ENCODE peak calls at places on chromosomes 2 and 18, in seven cellular contexts. One of them, this sample, is unnamed.

GRCh38 chr2:16774091-16774490 is 108.5 kb upstream of the CYRIA start:
- DNase-seq in NCI-H510A treated with DMSO at 0.1 percent for 48 hours: no peak
- DNase-seq in stimulated activated CD4-positive, alpha-beta T cell treated with anti-CD3 and anti-CD28 coated beads, Interleukin-4, amount 100 ng/mL, for 48 hours: no peak
- DNase-seq in H4: no peak
- DNase-seq in nephron progenitor cell: no peak
- DNase-seq in right cardiac atrium: no peak
- DNase-seq in tibial artery: no peak
- DNase-seq in this sample: no peak

GRCh38 chr2:144552821-144553220 is 32.9 kb upstream of the ZEB2 start:
- DNase-seq in right cardiac atrium: no peak
- DNase-seq in NCI-H510A treated with DMSO at 0.1 percent for 48 hours: no peak
- DNase-seq in stimulated activated CD4-positive, alpha-beta T cell treated with anti-CD3 and anti-CD28 coated beads, Interleukin-4, amount 100 ng/mL, for 48 hours: no peak
- DNase-seq in H4: no peak
- DNase-seq in tibial artery: no peak
- DNase-seq in nephron progenitor cell: no peak
- DNase-seq in this sample: no peak

GRCh38 chr2:33498291-33498956 is 22.0 kb downstream of the RASGRP3 start:
- DNase-seq in nephron progenitor cell: no peak
- DNase-seq in tibial artery: no peak
- DNase-seq in stimulated activated CD4-positive, alpha-beta T cell treated with anti-CD3 and anti-CD28 coated beads, Interleukin-4, amount 100 ng/mL, for 48 hours: no peak
- DNase-seq in NCI-H510A treated with DMSO at 0.1 percent for 48 hours: no peak
- DNase-seq in H4: peak
- DNase-seq in right cardiac atrium: no peak
- DNase-seq in this sample: no peak

GRCh38 chr2:9984217-9984739 is 32.8 kb downstream of the GRHL1 start:
- DNase-seq in right cardiac atrium: no peak
- DNase-seq in NCI-H510A treated with DMSO at 0.1 percent for 48 hours: peak
- DNase-seq in nephron progenitor cell: no peak
- DNase-seq in tibial artery: no peak
- DNase-seq in stimulated activated CD4-positive, alpha-beta T cell treated with anti-CD3 and anti-CD28 coated beads, Interleukin-4, amount 100 ng/mL, for 48 hours: no peak
- DNase-seq in H4: no peak
- DNase-seq in this sample: peak

GRCh38 chr2:81876628-81877027 is 1572.1 kb upstream of the LRRTM1 start:
- DNase-seq in tibial artery: no peak
- DNase-seq in stimulated activated CD4-positive, alpha-beta T cell treated with anti-CD3 and anti-CD28 coated beads, Interleukin-4, amount 100 ng/mL, for 48 hours: no peak
- DNase-seq in H4: no peak
- DNase-seq in nephron progenitor cell: no peak
- DNase-seq in right cardiac atrium: no peak
- DNase-seq in NCI-H510A treated with DMSO at 0.1 percent for 48 hours: no peak
- DNase-seq in this sample: no peak

GRCh38 chr2:761384-761783 is 84.2 kb upstream of the TMEM18 start:
- DNase-seq in tibial artery: no peak
- DNase-seq in NCI-H510A treated with DMSO at 0.1 percent for 48 hours: no peak
- DNase-seq in nephron progenitor cell: no peak
- DNase-seq in right cardiac atrium: no peak
- DNase-seq in H4: no peak
- DNase-seq in stimulated activated CD4-positive, alpha-beta T cell treated with anti-CD3 and anti-CD28 coated beads, Interleukin-4, amount 100 ng/mL, for 48 hours: no peak
- DNase-seq in this sample: no peak

GRCh38 chr18:76588591-76589303 is 93.7 kb upstream of the ZNF516 start:
- DNase-seq in H4: no peak
- DNase-seq in stimulated activated CD4-positive, alpha-beta T cell treated with anti-CD3 and anti-CD28 coated beads, Interleukin-4, amount 100 ng/mL, for 48 hours: no peak
- DNase-seq in tibial artery: no peak
- DNase-seq in nephron progenitor cell: no peak
- DNase-seq in right cardiac atrium: no peak
- DNase-seq in NCI-H510A treated with DMSO at 0.1 percent for 48 hours: no peak
- DNase-seq in this sample: peak

GRCh38 chr18:32048507-32049091 is 30.0 kb downstream of the RNF125 start:
- DNase-seq in NCI-H510A treated with DMSO at 0.1 percent for 48 hours: no peak
- DNase-seq in right cardiac atrium: peak
- DNase-seq in H4: peak
- DNase-seq in nephron progenitor cell: no peak
- DNase-seq in stimulated activated CD4-positive, alpha-beta T cell treated with anti-CD3 and anti-CD28 coated beads, Interleukin-4, amount 100 ng/mL, for 48 hours: no peak
- DNase-seq in tibial artery: no peak
- DNase-seq in this sample: no peak

GRCh38 chr2:105114551-105114950 is 76.7 kb downstream of the MRPS9 start:
- DNase-seq in H4: peak
- DNase-seq in NCI-H510A treated with DMSO at 0.1 percent for 48 hours: peak
- DNase-seq in tibial artery: no peak
- DNase-seq in right cardiac atrium: no peak
- DNase-seq in nephron progenitor cell: no peak
- DNase-seq in stimulated activated CD4-positive, alpha-beta T cell treated with anti-CD3 and anti-CD28 coated beads, Interleukin-4, amount 100 ng/mL, for 48 hours: no peak
- DNase-seq in this sample: peak

GRCh38 chr2:216404010-216404618 is 8.2 kb upstream of the SMARCAL1 start:
- DNase-seq in right cardiac atrium: peak
- DNase-seq in H4: no peak
- DNase-seq in stimulated activated CD4-positive, alpha-beta T cell treated with anti-CD3 and anti-CD28 coated beads, Interleukin-4, amount 100 ng/mL, for 48 hours: peak
- DNase-seq in nephron progenitor cell: peak
- DNase-seq in NCI-H510A treated with DMSO at 0.1 percent for 48 hours: peak
- DNase-seq in tibial artery: no peak
- DNase-seq in this sample: peak

GRCh38 chr2:177036754-177037153 is 175.8 kb upstream of the HNRNPA3 start:
- DNase-seq in H4: no peak
- DNase-seq in tibial artery: no peak
- DNase-seq in NCI-H510A treated with DMSO at 0.1 percent for 48 hours: no peak
- DNase-seq in right cardiac atrium: no peak
- DNase-seq in nephron progenitor cell: no peak
- DNase-seq in stimulated activated CD4-positive, alpha-beta T cell treated with anti-CD3 and anti-CD28 coated beads, Interleukin-4, amount 100 ng/mL, for 48 hours: no peak
- DNase-seq in this sample: no peak

GRCh38 chr2:44033947-44034346 is 38.2 kb upstream of the LRPPRC start:
- DNase-seq in tibial artery: no peak
- DNase-seq in nephron progenitor cell: no peak
- DNase-seq in NCI-H510A treated with DMSO at 0.1 percent for 48 hours: no peak
- DNase-seq in H4: no peak
- DNase-seq in stimulated activated CD4-positive, alpha-beta T cell treated with anti-CD3 and anti-CD28 coated beads, Interleukin-4, amount 100 ng/mL, for 48 hours: no peak
- DNase-seq in right cardiac atrium: no peak
- DNase-seq in this sample: no peak

GRCh38 chr2:12428786-12429185 is 287.9 kb upstream of the TRIB2 start:
- DNase-seq in H4: peak
- DNase-seq in tibial artery: no peak
- DNase-seq in nephron progenitor cell: no peak
- DNase-seq in stimulated activated CD4-positive, alpha-beta T cell treated with anti-CD3 and anti-CD28 coated beads, Interleukin-4, amount 100 ng/mL, for 48 hours: no peak
- DNase-seq in NCI-H510A treated with DMSO at 0.1 percent for 48 hours: no peak
- DNase-seq in right cardiac atrium: no peak
- DNase-seq in this sample: no peak

GRCh38 chr2:236659758-236660150 is 90.1 kb downstream of the ACKR3 start:
- DNase-seq in NCI-H510A treated with DMSO at 0.1 percent for 48 hours: peak
- DNase-seq in nephron progenitor cell: no peak
- DNase-seq in H4: peak
- DNase-seq in tibial artery: no peak
- DNase-seq in right cardiac atrium: no peak
- DNase-seq in stimulated activated CD4-positive, alpha-beta T cell treated with anti-CD3 and anti-CD28 coated beads, Interleukin-4, amount 100 ng/mL, for 48 hours: no peak
- DNase-seq in this sample: peak

GRCh38 chr18:78561757-78562445 is 417.7 kb upstream of the SALL3 start:
- DNase-seq in nephron progenitor cell: no peak
- DNase-seq in H4: peak
- DNase-seq in NCI-H510A treated with DMSO at 0.1 percent for 48 hours: no peak
- DNase-seq in tibial artery: no peak
- DNase-seq in stimulated activated CD4-positive, alpha-beta T cell treated with anti-CD3 and anti-CD28 coated beads, Interleukin-4, amount 100 ng/mL, for 48 hours: no peak
- DNase-seq in right cardiac atrium: no peak
- DNase-seq in this sample: no peak

GRCh38 chr2:127707890-127708648 is 6.8 kb downstream of the SFT2D3 start:
- DNase-seq in stimulated activated CD4-positive, alpha-beta T cell treated with anti-CD3 and anti-CD28 coated beads, Interleukin-4, amount 100 ng/mL, for 48 hours: no peak
- DNase-seq in NCI-H510A treated with DMSO at 0.1 percent for 48 hours: no peak
- DNase-seq in tibial artery: no peak
- DNase-seq in H4: no peak
- DNase-seq in nephron progenitor cell: no peak
- DNase-seq in right cardiac atrium: no peak
- DNase-seq in this sample: no peak

GRCh38 chr2:178799305-178799704 is 7.9 kb downstream of the TTN start:
- DNase-seq in H4: no peak
- DNase-seq in NCI-H510A treated with DMSO at 0.1 percent for 48 hours: no peak
- DNase-seq in tibial artery: no peak
- DNase-seq in stimulated activated CD4-positive, alpha-beta T cell treated with anti-CD3 and anti-CD28 coated beads, Interleukin-4, amount 100 ng/mL, for 48 hours: no peak
- DNase-seq in nephron progenitor cell: no peak
- DNase-seq in right cardiac atrium: no peak
- DNase-seq in this sample: no peak

GRCh38 chr2:118084483-118085089 is 3.7 kb upstream of the INSIG2 start:
- DNase-seq in NCI-H510A treated with DMSO at 0.1 percent for 48 hours: no peak
- DNase-seq in nephron progenitor cell: no peak
- DNase-seq in tibial artery: no peak
- DNase-seq in H4: no peak
- DNase-seq in stimulated activated CD4-positive, alpha-beta T cell treated with anti-CD3 and anti-CD28 coated beads, Interleukin-4, amount 100 ng/mL, for 48 hours: no peak
- DNase-seq in right cardiac atrium: no peak
- DNase-seq in this sample: no peak

GRCh38 chr2:120549841-120550240 is 185.8 kb upstream of the GLI2 start:
- DNase-seq in right cardiac atrium: no peak
- DNase-seq in nephron progenitor cell: no peak
- DNase-seq in stimulated activated CD4-positive, alpha-beta T cell treated with anti-CD3 and anti-CD28 coated beads, Interleukin-4, amount 100 ng/mL, for 48 hours: no peak
- DNase-seq in NCI-H510A treated with DMSO at 0.1 percent for 48 hours: no peak
- DNase-seq in H4: no peak
- DNase-seq in tibial artery: no peak
- DNase-seq in this sample: no peak

GRCh38 chr2:197700960-197701359 is 4.2 kb upstream of the MARS2 start:
- DNase-seq in tibial artery: no peak
- DNase-seq in nephron progenitor cell: no peak
- DNase-seq in H4: no peak
- DNase-seq in right cardiac atrium: no peak
- DNase-seq in NCI-H510A treated with DMSO at 0.1 percent for 48 hours: no peak
- DNase-seq in stimulated activated CD4-positive, alpha-beta T cell treated with anti-CD3 and anti-CD28 coated beads, Interleukin-4, amount 100 ng/mL, for 48 hours: no peak
- DNase-seq in this sample: no peak

GRCh38 chr18:29164020-29164706 is 987.2 kb upstream of the CDH2 start:
- DNase-seq in H4: peak
- DNase-seq in stimulated activated CD4-positive, alpha-beta T cell treated with anti-CD3 and anti-CD28 coated beads, Interleukin-4, amount 100 ng/mL, for 48 hours: no peak
- DNase-seq in right cardiac atrium: no peak
- DNase-seq in NCI-H510A treated with DMSO at 0.1 percent for 48 hours: no peak
- DNase-seq in tibial artery: no peak
- DNase-seq in nephron progenitor cell: no peak
- DNase-seq in this sample: no peak

GRCh38 chr2:27296466-27296865 is 11.8 kb downstream of the UCN start:
- DNase-seq in right cardiac atrium: no peak
- DNase-seq in H4: no peak
- DNase-seq in nephron progenitor cell: no peak
- DNase-seq in NCI-H510A treated with DMSO at 0.1 percent for 48 hours: no peak
- DNase-seq in tibial artery: no peak
- DNase-seq in stimulated activated CD4-positive, alpha-beta T cell treated with anti-CD3 and anti-CD28 coated beads, Interleukin-4, amount 100 ng/mL, for 48 hours: no peak
- DNase-seq in this sample: no peak

GRCh38 chr18:55515946-55516710 is 71.9 kb downstream of the TCF4 start:
- DNase-seq in H4: no peak
- DNase-seq in nephron progenitor cell: no peak
- DNase-seq in tibial artery: no peak
- DNase-seq in stimulated activated CD4-positive, alpha-beta T cell treated with anti-CD3 and anti-CD28 coated beads, Interleukin-4, amount 100 ng/mL, for 48 hours: no peak
- DNase-seq in NCI-H510A treated with DMSO at 0.1 percent for 48 hours: no peak
- DNase-seq in right cardiac atrium: no peak
- DNase-seq in this sample: no peak

GRCh38 chr2:144674071-144674470 is 154.2 kb upstream of the ZEB2 start:
- DNase-seq in H4: no peak
- DNase-seq in tibial artery: no peak
- DNase-seq in stimulated activated CD4-positive, alpha-beta T cell treated with anti-CD3 and anti-CD28 coated beads, Interleukin-4, amount 100 ng/mL, for 48 hours: no peak
- DNase-seq in nephron progenitor cell: no peak
- DNase-seq in NCI-H510A treated with DMSO at 0.1 percent for 48 hours: no peak
- DNase-seq in right cardiac atrium: no peak
- DNase-seq in this sample: no peak

This sample was measured in left kidney.